ENCODE peak calls at places on chromosome 17, in eight cellular contexts. I, X, B, C, T, N, O and W are unnamed samples.

GRCh38 chr17:34009946-34010345 is 245.1 kb upstream of the CCL2 start:
- DNase-seq in T (no peak), B (no peak), X (no peak), I (no peak), C (no peak), O (no peak), N (no peak), W (no peak)

GRCh38 chr17:33924105-33924504 is 331.0 kb upstream of the CCL2 start:
- DNase-seq in C (no peak), X (no peak), I (no peak), B (no peak), N (no peak), T (no peak), O (no peak), W (no peak)

GRCh38 chr17:252456-252855 is 71.0 kb upstream of the DOC2B start:
- DNase-seq in N (no peak), X (no peak), O (no peak), I (no peak), T (no peak), B (no peak), C (no peak), W (no peak)

GRCh38 chr17:21843318-21843865 is 151.1 kb downstream of the KCNJ18 start:
- DNase-seq in C (no peak), T (no peak), B (no peak), O (no peak), N (no peak), X (no peak), I (no peak), W (no peak)

GRCh38 chr17:81371910-81372760 is 23.1 kb upstream of the BAHCC1 start:
- DNase-seq in C (no peak), X (peak; percentile 62), O (peak; percentile 76), T (no peak), N (peak; percentile 62), B (no peak), I (no peak), W (peak; percentile 64)

GRCh38 chr17:76659928-76660614 is 16.5 kb upstream of the ST6GALNAC1 start:
- DNase-seq in I (no peak), X (peak; percentile 49), T (no peak), O (no peak), C (no peak), N (no peak), B (no peak), W (no peak)

GRCh38 chr17:27783951-27784350 is 16.4 kb downstream of the NOS2 start:
- DNase-seq in N (no peak), O (no peak), I (no peak), X (no peak), C (no peak), T (no peak), B (no peak), W (no peak)

GRCh38 chr17:54172096-54172495 is 349.4 kb downstream of the KIF2B start:
- DNase-seq in I (no peak), C (no peak), T (no peak), B (no peak), N (no peak), O (no peak), X (no peak), W (no peak)

GRCh38 chr17:51819341-51819740 is 339.2 kb downstream of the CA10 start:
- DNase-seq in I (no peak), N (no peak), X (no peak), C (no peak), T (no peak), B (no peak), O (no peak), W (no peak)

GRCh38 chr17:79865351-79866210 is 26.3 kb upstream of the CBX4 start:
- DNase-seq in X (no peak), C (no peak), T (no peak), I (no peak), N (peak; percentile 20), O (no peak), B (no peak), W (no peak)

GRCh38 chr17:70775667-70776066 is 606.3 kb downstream of the KCNJ2 start:
- DNase-seq in B (no peak), N (no peak), C (no peak), I (no peak), X (no peak), T (no peak), O (no peak), W (no peak)

GRCh38 chr17:69492410-69493071 is 78.0 kb downstream of the MAP2K6 start:
- DNase-seq in X (peak; percentile 43), B (no peak), I (no peak), C (no peak), T (no peak), N (no peak), O (no peak), W (no peak)

GRCh38 chr17:7775058-7775457 is 57.5 kb downstream of the DNAH2 start:
- DNase-seq in N (no peak), X (no peak), I (no peak), O (no peak), T (no peak), C (no peak), B (no peak), W (no peak)

GRCh38 chr17:21286066-21286770 is 1.7 kb downstream of the MAP2K3 start:
- DNase-seq in C (peak; percentile 80), X (peak; percentile 99), I (peak; percentile 99), T (peak; percentile 96), B (peak; percentile 83), N (peak; percentile 95), O (peak; percentile 92), W (no peak)

GRCh38 chr17:80361495-80362220 is 53.3 kb upstream of the ENDOV start:
- DNase-seq in T (no peak), O (no peak), X (peak; percentile 22), C (no peak), N (no peak), I (no peak), B (no peak), W (no peak)

GRCh38 chr17:1931759-1932579 is 93.2 kb downstream of the RTN4RL1 start:
- DNase-seq in B (peak; percentile 36), N (no peak), O (peak; percentile 39), X (peak; percentile 6), T (no peak), C (no peak), I (no peak), W (peak; percentile 8)

GRCh38 chr17:80960797-80961452 is 30.7 kb upstream of the CHMP6 start:
- DNase-seq in I (no peak), N (peak; percentile 42), T (no peak), C (no peak), O (no peak), B (no peak), X (no peak), W (no peak)

GRCh38 chr17:36625188-36625587 is 23.8 kb downstream of the MRM1 start:
- DNase-seq in O (no peak), N (no peak), I (no peak), C (no peak), X (no peak), B (no peak), T (no peak), W (no peak)
- H3K27ac ChIP-seq in O (no peak overlapping the region), N (no peak overlapping the region), I (no peak overlapping the region), C (no peak overlapping the region), X (no peak overlapping the region), B (no peak overlapping the region), T (no peak overlapping the region), W (no peak overlapping the region)

DNA sequence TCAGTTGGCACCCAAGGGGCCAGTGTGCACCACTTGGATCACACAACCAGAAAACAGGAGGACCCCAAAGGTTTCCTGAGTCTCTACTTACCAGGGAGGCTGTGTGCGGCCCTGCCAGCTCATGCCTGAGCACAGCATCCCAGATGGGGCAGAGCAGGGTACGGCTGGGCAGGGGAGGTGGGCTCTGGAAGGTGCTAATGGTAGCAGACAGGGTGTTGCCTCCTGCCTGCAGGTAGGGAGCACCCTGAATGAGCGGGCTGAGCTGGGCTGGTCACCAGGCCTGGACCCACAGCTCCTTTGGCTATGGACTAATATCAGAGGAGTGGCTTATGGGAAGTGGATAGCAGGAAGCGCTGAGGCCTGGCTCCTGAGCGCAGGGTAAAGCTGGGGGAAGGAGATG is 14.6 kb downstream of the RECQL5 start:
- DNase-seq in N (no peak), C (no peak), X (no peak), I (no peak), O (no peak), B (no peak), T (no peak), W (no peak)
- H3K27ac ChIP-seq in N (no peak overlapping the region), C (peak overlapping the region; percentile 69), X (no peak overlapping the region), I (no peak overlapping the region), O (no peak overlapping the region), B (no peak overlapping the region), T (no peak overlapping the region), W (peak overlapping the region; percentile 92)

GRCh38 chr17:47844230-47844629 is 3.2 kb upstream of the SCRN2 start:
- DNase-seq in T (no peak), B (no peak), O (no peak), X (peak; percentile 56), C (no peak), N (no peak), I (no peak), W (no peak)

GRCh38 chr17:47840742-47841487 is at the start of gene SCRN2:
- DNase-seq in B (peak; percentile 83), X (peak; percentile 86), O (peak; percentile 89), I (peak; percentile 93), C (peak; percentile 82), T (peak; percentile 91), N (peak; percentile 94), W (peak; percentile 77)

GRCh38 chr17:47843391-47843730 is 2.3 kb upstream of the SCRN2 start:
- DNase-seq in T (no peak), B (no peak), N (no peak), X (no peak), C (no peak), O (no peak), I (no peak), W (no peak)

GRCh38 chr17:47839899-47840741 is 953 bp downstream of the SCRN2 start:
- DNase-seq in C (no peak), X (no peak), I (no peak), B (peak; percentile 12), N (no peak), O (no peak), T (no peak), W (no peak)

DNA sequence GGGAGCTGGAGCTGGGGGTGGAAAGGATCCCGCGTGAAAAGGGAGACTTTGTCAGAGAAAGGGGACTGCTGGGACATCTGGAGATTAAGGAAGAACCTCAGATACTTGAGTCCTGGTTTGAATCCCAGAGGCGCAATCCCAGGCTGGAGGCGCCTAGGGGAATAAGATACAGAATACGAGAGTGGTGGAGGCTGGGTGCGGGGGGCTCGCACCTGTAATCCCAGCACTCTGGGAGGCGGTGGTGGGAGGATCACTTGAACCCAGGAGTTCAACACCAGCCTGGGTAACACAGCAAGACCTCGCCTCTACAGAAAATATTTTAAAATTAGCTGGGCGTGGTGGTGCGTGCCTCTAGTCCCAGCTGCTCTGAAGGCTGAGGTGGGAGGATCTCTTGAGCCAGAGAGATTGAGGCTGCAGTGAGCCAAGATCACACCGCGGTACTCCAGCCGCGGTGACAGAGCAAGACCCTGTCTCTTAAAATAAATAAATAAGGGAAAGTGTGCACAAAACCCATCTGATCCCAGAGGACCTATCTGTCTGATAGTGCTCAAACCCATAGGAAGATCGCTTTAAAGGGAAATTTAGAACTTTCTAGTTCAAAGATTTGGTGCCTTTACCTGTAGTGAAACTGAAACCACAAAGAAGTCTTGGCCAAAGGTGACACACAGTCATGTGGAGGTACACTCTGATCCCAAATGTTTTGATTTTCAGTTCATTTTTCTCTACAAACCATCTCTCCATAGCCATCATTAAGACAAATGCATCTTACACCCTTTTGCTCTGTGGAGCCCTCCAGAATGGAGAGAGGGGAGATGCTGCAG is 625 bp upstream of the SCRN2 start:
- DNase-seq in N (no peak), C (no peak), X (no peak), B (no peak), O (no peak), I (no peak), T (no peak), W (no peak)
- H3K27ac ChIP-seq in N (peak overlapping the region; percentile 75), C (peak overlapping the region; percentile 81), X (peak overlapping the region; percentile 72), B (peak overlapping the region; percentile 80), O (peak overlapping the region; percentile 65), I (peak overlapping the region; percentile 71), T (no peak overlapping the region), W (no peak overlapping the region)

GRCh38 chr17:39325528-39326240 is 75.7 kb downstream of the FBXL20 start:
- DNase-seq in C (no peak), B (no peak), N (no peak), X (no peak), T (no peak), I (no peak), O (no peak), W (no peak)
- H3K27ac ChIP-seq in C (no peak overlapping the region), B (no peak overlapping the region), N (no peak overlapping the region), X (no peak overlapping the region), T (no peak overlapping the region), I (no peak overlapping the region), O (no peak overlapping the region), W (no peak overlapping the region)